ENCODE peak calls at places on chromosomes 3 and 15, in six cellular contexts. E, O, F, G, X and B are unnamed samples.

GRCh38 chr3:177597325-177598109 is 400.2 kb upstream of the TBL1XR1 start:
- DNase-seq in E (no peak), O (no peak), F (peak; percentile 55), G (peak; percentile 33), X (no peak), B (no peak)

GRCh38 chr15:35980719-35981118 is 434.8 kb upstream of the DPH6 start:
- DNase-seq in E (no peak), O (no peak), F (no peak), G (peak; percentile 20), X (no peak), B (no peak)

GRCh38 chr15:84819291-84819768 is 2.2 kb downstream of the ALPK3 start:
- DNase-seq in E (no peak), O (no peak), F (peak; percentile 23), G (no peak), X (no peak), B (no peak)

GRCh38 chr15:68241088-68241935 is 11.8 kb upstream of the CLN6 start:
- DNase-seq in E (no peak), O (no peak), F (no peak), G (no peak), X (no peak), B (no peak)

GRCh38 chr3:105653161-105653560 is 215.7 kb downstream of the CBLB start:
- DNase-seq in E (no peak), O (no peak), F (no peak), G (no peak), X (no peak), B (no peak)

GRCh38 chr3:171770689-171771620 is 39.3 kb downstream of the PLD1 start:
- DNase-seq in E (peak; percentile 67), O (no peak), F (peak; percentile 82), G (peak; percentile 76), X (no peak), B (peak; percentile 20)

GRCh38 chr3:115831864-115832263 is 208.6 kb downstream of the GAP43 start:
- DNase-seq in E (no peak), O (no peak), F (no peak), G (no peak), X (no peak), B (no peak)

GRCh38 chr3:51373658-51374421 is 11.3 kb upstream of the MANF start:
- DNase-seq in E (no peak), O (no peak), F (no peak), G (no peak), X (no peak), B (no peak)

GRCh38 chr15:35067501-35068347 is 17.4 kb downstream of the NANOGP8 start:
- DNase-seq in E (no peak), O (no peak), F (no peak), G (no peak), X (no peak), B (no peak)

GRCh38 chr15:37550360-37551024 is 383.9 kb upstream of the TMCO5A start:
- DNase-seq in E (no peak), O (no peak), F (no peak), G (no peak), X (no peak), B (no peak)

GRCh38 chr3:109927161-109927560 is 589.8 kb upstream of the DPPA4 start:
- DNase-seq in E (peak; percentile 38), O (no peak), F (peak; percentile 3), G (peak; percentile 99), X (no peak), B (no peak)

GRCh38 chr3:150110097-150110496 is 139.4 kb upstream of the PFN2 start:
- DNase-seq in E (no peak), O (no peak), F (no peak), G (no peak), X (no peak), B (no peak)

GRCh38 chr15:60557157-60557556 is 78.2 kb upstream of the ICE2 start:
- DNase-seq in E (no peak), O (no peak), F (no peak), G (no peak), X (no peak), B (no peak)

GRCh38 chr15:32119694-32120330 is 89.5 kb downstream of the CHRNA7 start:
- DNase-seq in E (no peak), O (no peak), F (no peak), G (no peak), X (no peak), B (no peak)

GRCh38 chr3:187679638-187680396 is 9.6 kb upstream of the SST start:
- DNase-seq in E (peak; percentile 68), O (peak; percentile 7), F (peak; percentile 65), G (peak; percentile 76), X (peak; percentile 7), B (peak; percentile 90)

GRCh38 chr15:77944002-77944867 is 133.3 kb downstream of the TBC1D2B start:
- DNase-seq in E (no peak), O (no peak), F (peak; percentile 95), G (no peak), X (no peak), B (peak; percentile 80)

GRCh38 chr3:57637391-57637790 is 40.2 kb upstream of the ARF4 start:
- DNase-seq in E (no peak), O (no peak), F (no peak), G (no peak), X (no peak), B (no peak)

GRCh38 chr3:164320962-164321361 is 757.3 kb downstream of the SI start:
- DNase-seq in E (no peak), O (no peak), F (no peak), G (no peak), X (no peak), B (no peak)

GRCh38 chr15:55457401-55458022 is 49.2 kb downstream of the PIERCE2 start:
- DNase-seq in E (no peak), O (no peak), F (no peak), G (no peak), X (no peak), B (no peak)

GRCh38 chr3:32121137-32121536 is 14.7 kb downstream of the GPD1L start:
- DNase-seq in E (no peak), O (no peak), F (no peak), G (no peak), X (no peak), B (no peak)

GRCh38 chr3:194575484-194576210 is 57.6 kb downstream of the TMEM44 start:
- DNase-seq in E (no peak), O (no peak), F (peak; percentile 80), G (peak; percentile 49), X (no peak), B (no peak)

GRCh38 chr15:78360958-78361714 is 21.0 kb downstream of the CRABP1 start:
- DNase-seq in E (no peak), O (no peak), F (peak; percentile 70), G (no peak), X (no peak), B (no peak)

GRCh38 chr3:129971368-129972052 is 3.0 kb upstream of the TRH start:
- DNase-seq in E (no peak), O (no peak), F (no peak), G (no peak), X (no peak), B (no peak)

GRCh38 chr3:134463676-134464611 is 21.8 kb downstream of the ANAPC13 start:
- DNase-seq in E (no peak), O (no peak), F (no peak), G (peak; percentile 78), X (no peak), B (peak; percentile 69)

GRCh38 chr15:73694419-73694818 is 10.2 kb downstream of the CD276 start:
- DNase-seq in E (no peak), O (no peak), F (no peak), G (no peak), X (no peak), B (no peak)

GRCh38 chr3:160016972-160017371 is 28.3 kb downstream of the IL12A start:
- DNase-seq in E (no peak), O (no peak), F (no peak), G (peak; percentile 40), X (no peak), B (no peak)

GRCh38 chr3:81451611-81452010 is 309.8 kb downstream of the GBE1 start:
- DNase-seq in E (no peak), O (no peak), F (no peak), G (peak; percentile 21), X (no peak), B (no peak)

GRCh38 chr15:26712350-26712749 is 60.5 kb downstream of the GABRB3 start:
- DNase-seq in E (no peak), O (no peak), F (no peak), G (no peak), X (no peak), B (no peak)

GRCh38 chr3:146496726-146497125 is 27.4 kb upstream of the PLSCR2 start:
- DNase-seq in E (no peak), O (no peak), F (no peak), G (no peak), X (no peak), B (no peak)

GRCh38 chr3:101310580-101311375 is 9.6 kb downstream of the IMPG2 start:
- DNase-seq in E (no peak), O (no peak), F (no peak), G (peak; percentile 64), X (no peak), B (no peak)

GRCh38 chr15:79349526-79349925 is 38.6 kb downstream of the TMED3 start:
- DNase-seq in E (no peak), O (no peak), F (no peak), G (no peak), X (no peak), B (no peak)

GRCh38 chr3:151196441-151196840 is 6.6 kb downstream of the GPR171 start:
- DNase-seq in E (no peak), O (no peak), F (no peak), G (no peak), X (no peak), B (no peak)

GRCh38 chr15:70188286-70188685 is 90.6 kb upstream of the TLE3 start:
- DNase-seq in E (no peak), O (no peak), F (no peak), G (no peak), X (no peak), B (no peak)

GRCh38 chr3:175193815-175194518 is 334.8 kb downstream of the NAALADL2 start:
- DNase-seq in E (peak; percentile 6), O (no peak), F (no peak), G (peak; percentile 48), X (no peak), B (no peak)

GRCh38 chr3:141402476-141403171 is 34.3 kb downstream of the ZBTB38 start:
- DNase-seq in E (no peak), O (no peak), F (peak; percentile 50), G (peak; percentile 17), X (no peak), B (peak; percentile 71)

GRCh38 chr15:40930430-40931299 is 1.5 kb downstream of the DLL4 start:
- DNase-seq in E (no peak), O (no peak), F (peak; percentile 63), G (no peak), X (no peak), B (peak; percentile 78)

GRCh38 chr3:93855406-93855805 is 118.3 kb downstream of the PROS1 start:
- DNase-seq in E (no peak), O (no peak), F (no peak), G (no peak), X (no peak), B (no peak)

GRCh38 chr3:25962255-25962654 is 172.4 kb downstream of the OXSM start:
- DNase-seq in E (no peak), O (no peak), F (no peak), G (no peak), X (no peak), B (no peak)